ENCODE peak calls at places on chromosomes 16 and 17, in five cellular contexts. C is right lobe of liver, L is tibial nerve, Y is body of pancreas, D is GM12891. E is an unnamed sample.

GRCh38 chr17:50474523-50474922 is 4.1 kb upstream of the RSAD1 start:
- DNase-seq in C (peak; percentile 76), L (no peak), Y (no peak), D (no peak), E (no peak)

GRCh38 chr17:83192161-83192788 is 112.9 kb downstream of the METRNL start:
- DNase-seq in C (peak; percentile 42), L (peak; percentile 74), Y (peak; percentile 9), D (no peak), E (no peak)

GRCh38 chr17:66507982-66508760 is 205.8 kb downstream of the PRKCA start:
- DNase-seq in C (no peak), L (no peak), Y (no peak), D (no peak), E (peak; percentile 36)

GRCh38 chr16:89289428-89290395 is 72.2 kb downstream of the ZNF778 start:
- DNase-seq in C (peak; percentile 82), L (peak; percentile 39), Y (peak; percentile 74), D (peak; percentile 99), E (peak; percentile 71)

GRCh38 chr17:44959821-44960523 is 8.1 kb downstream of the C1QL1 start:
- DNase-seq in C (peak; percentile 47), L (no peak), Y (no peak), D (no peak), E (no peak)

GRCh38 chr16:53726625-53727024 is 22.7 kb downstream of the FTO start:
- DNase-seq in C (no peak), L (no peak), Y (no peak), D (no peak), E (no peak)

GRCh38 chr17:78034429-78035091 is 76.1 kb downstream of the TNRC6C start:
- DNase-seq in C (no peak), L (no peak), Y (no peak), D (no peak), E (no peak)

GRCh38 chr17:4591529-4591928 is 7.2 kb downstream of the SMTNL2 start:
- DNase-seq in C (no peak), L (no peak), Y (no peak), D (no peak), E (no peak)

GRCh38 chr16:79362312-79362970 is 238.1 kb downstream of the MAF start:
- DNase-seq in C (no peak), L (no peak), Y (no peak), D (no peak), E (no peak)

GRCh38 chr17:80441133-80441578 is 26.2 kb downstream of the ENDOV start:
- DNase-seq in C (no peak), L (no peak), Y (no peak), D (peak; percentile 92), E (peak; percentile 61)

GRCh38 chr17:72865954-72866353 is 226.5 kb downstream of the SLC39A11 start:
- DNase-seq in C (no peak), L (no peak), Y (no peak), D (no peak), E (no peak)

GRCh38 chr16:71568541-71568940 is 8.4 kb downstream of the TAT start:
- DNase-seq in C (no peak), L (no peak), Y (no peak), D (no peak), E (no peak)

GRCh38 chr17:73283250-73283649 is 21.6 kb upstream of the CPSF4L start:
- DNase-seq in C (no peak), L (no peak), Y (no peak), D (no peak), E (no peak)

GRCh38 chr17:40460585-40460975 is 17.3 kb downstream of the IGFBP4 start:
- DNase-seq in C (no peak), L (no peak), Y (no peak), D (no peak), E (no peak)

GRCh38 chr17:40462343-40463121 is 19.3 kb downstream of the IGFBP4 start:
- DNase-seq in C (no peak), L (no peak), Y (no peak), D (no peak), E (no peak)

GRCh38 chr17:40461774-40462342 is 18.6 kb downstream of the IGFBP4 start:
- DNase-seq in C (no peak), L (no peak), Y (no peak), D (no peak), E (no peak)

GRCh38 chr17:40459646-40460584 is 16.7 kb downstream of the IGFBP4 start:
- DNase-seq in C (no peak), L (no peak), Y (no peak), D (no peak), E (no peak)

GRCh38 chr17:40461036-40461721 is 17.9 kb downstream of the IGFBP4 start:
- DNase-seq in C (no peak), L (no peak), Y (no peak), D (no peak), E (no peak)
- TF ChIP-seq POLR2A in C (no peak), L (no peak), Y (no peak), D (no peak), E (no peak)

DNA sequence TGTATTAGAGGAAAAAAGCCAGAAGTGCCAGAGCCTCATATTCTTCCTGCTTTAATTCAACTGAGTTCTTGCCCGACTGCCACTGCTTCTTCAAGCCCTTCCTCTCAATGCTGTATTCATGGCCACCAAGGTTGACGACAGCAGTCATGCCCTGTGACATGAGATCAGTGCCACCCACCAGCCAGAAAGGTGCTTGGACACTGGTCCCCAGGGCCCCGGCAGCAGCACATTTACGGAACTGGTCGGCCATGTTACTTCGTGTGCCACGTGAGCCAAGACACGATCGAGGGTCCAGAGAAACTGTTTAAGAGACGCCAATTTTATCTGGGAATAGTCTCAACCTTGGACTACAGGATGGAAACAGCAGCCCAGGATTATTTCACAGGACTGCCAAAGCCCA is 27.8 kb downstream of the MAP1LC3B start:
- DNase-seq in C (no peak), L (no peak), Y (no peak), D (no peak), E (no peak)
- TF ChIP-seq POLR2A in C (no peak), L (no peak), Y (no peak), D (no peak), E (no peak)

GRCh38 chr17:81967533-81968395 is 6.8 kb upstream of the NOTUM start:
- DNase-seq in C (peak; percentile 93), L (peak; percentile 37), Y (peak; percentile 72), D (peak; percentile 89), E (peak; percentile 84)
- TF ChIP-seq POLR2A in C (no peak), L (no peak), Y (no peak), D (no peak), E (no peak)

GRCh38 chr17:41688641-41689496 is at the start of gene EIF1:
- DNase-seq in C (peak; percentile 100), L (peak; percentile 100), Y (peak; percentile 100), D (peak; percentile 89), E (peak; percentile 100)
- TF ChIP-seq POLR2A in C (peak; percentile 100), L (peak; percentile 100), Y (peak; percentile 100), D (peak; percentile 97), E (peak; percentile 99)

DNA sequence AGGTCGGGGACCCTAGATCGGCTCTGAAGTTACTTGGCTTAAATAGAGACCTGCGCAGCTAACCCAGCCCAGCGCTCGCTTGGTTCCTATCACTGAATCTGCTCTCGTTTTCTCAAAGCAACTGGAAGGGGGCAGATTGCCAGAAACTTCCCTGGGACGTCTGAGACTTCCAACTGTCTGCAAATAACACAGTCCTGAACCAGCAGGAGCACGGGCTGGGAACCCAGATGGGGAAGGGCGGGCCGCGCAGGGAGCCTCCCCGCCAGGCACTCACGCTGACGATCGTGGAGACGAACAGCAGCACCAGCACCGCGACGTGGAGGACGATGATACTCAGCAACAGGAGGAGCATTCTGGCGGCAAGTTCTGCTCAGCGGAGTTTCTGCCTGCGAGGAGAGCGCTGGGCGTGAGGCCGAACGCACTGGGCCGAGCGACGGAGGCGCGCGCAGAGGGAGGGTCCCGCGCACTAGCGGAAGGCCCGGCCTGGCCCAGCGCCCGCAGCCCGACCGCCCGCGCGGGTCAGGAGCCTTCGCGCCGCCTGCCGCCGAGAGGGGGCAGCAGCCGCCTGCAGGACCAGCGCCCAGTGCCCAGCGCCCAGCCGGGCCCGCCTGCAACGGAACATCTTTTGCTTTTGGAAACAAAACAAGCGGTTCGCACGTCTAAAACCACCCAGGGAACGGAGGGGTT is 4.6 kb downstream of the PMP22 start:
- DNase-seq in C (peak; percentile 81), L (peak; percentile 76), Y (peak; percentile 82), D (peak; percentile 56), E (peak; percentile 92)
- TF ChIP-seq POLR2A in C (peak; percentile 38), L (peak; percentile 28), Y (no peak), D (no peak), E (peak; percentile 75)

DNA sequence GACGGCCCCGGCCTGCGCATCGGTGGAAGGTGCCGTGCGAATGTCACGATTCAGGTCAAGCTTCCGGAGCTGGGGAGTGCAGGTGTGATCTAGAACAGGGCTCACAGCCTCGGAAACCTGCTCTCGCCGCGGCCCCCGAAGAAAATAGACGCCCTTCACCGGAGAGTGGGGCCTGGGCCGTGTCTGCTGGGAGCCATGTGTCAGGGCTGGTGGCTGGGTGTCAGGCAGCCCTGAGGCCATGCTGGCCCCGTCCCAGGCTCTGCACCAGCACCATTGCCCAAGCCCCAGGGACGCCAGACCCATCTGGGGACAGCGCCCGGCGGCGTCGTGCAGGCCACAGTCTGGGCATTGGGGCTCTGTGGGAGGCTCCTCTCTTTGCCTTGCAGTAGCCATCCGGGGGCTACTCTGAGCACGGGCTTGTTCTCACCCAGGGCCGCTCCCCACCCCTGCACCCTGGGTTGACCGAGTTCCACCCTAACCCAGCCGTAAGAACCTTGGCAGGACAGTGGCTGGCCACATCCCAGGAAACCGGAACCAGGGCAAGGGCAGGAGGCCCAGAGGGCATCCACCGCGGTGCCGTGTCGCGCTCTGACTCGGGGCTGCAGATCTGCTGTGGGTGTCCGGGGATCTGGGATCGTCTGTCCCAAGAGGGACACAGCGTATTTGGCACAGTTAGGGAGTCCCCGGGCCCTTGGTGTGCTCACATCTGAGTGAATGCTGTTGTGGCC is 5.3 kb upstream of the NUDT16L1 start:
- DNase-seq in C (peak; percentile 93), L (no peak), Y (no peak), D (no peak), E (no peak)
- TF ChIP-seq POLR2A in C (no peak), L (no peak), Y (no peak), D (no peak), E (no peak)

GRCh38 chr16:881219-882097 is 80.9 kb upstream of the GNG13 start:
- DNase-seq in C (peak; percentile 36), L (no peak), Y (no peak), D (no peak), E (no peak)
- TF ChIP-seq POLR2A in C (no peak), L (no peak), Y (no peak), D (no peak), E (no peak)

E was measured in erythroblast.